ENCODE peak calls at places on chromosomes 16 and 17, in seven cellular contexts. One of them, this sample, is unnamed.

GRCh38 chr17:39675390-39676082 is 7.3 kb downstream of the PNMT start:
- DNase-seq in stimulated activated CD4-positive, alpha-beta T cell treated with anti-CD3 and anti-CD28 coated beads, Interleukin-15, amount 100 ng/mL, for 48 hours: no peak
- DNase-seq in RPMI7951: no peak
- DNase-seq in neuronal stem cell: no peak
- DNase-seq in brain microvascular endothelial cell: no peak
- DNase-seq in mesendoderm: no peak
- DNase-seq in HS-5: no peak
- DNase-seq in this sample: no peak

GRCh38 chr17:2398655-2399571 is 1.9 kb downstream of the MNT start:
- DNase-seq in stimulated activated CD4-positive, alpha-beta T cell treated with anti-CD3 and anti-CD28 coated beads, Interleukin-15, amount 100 ng/mL, for 48 hours: peak; percentile 42
- DNase-seq in RPMI7951: peak; percentile 72
- DNase-seq in neuronal stem cell: peak; percentile 72
- DNase-seq in brain microvascular endothelial cell: peak; percentile 64
- DNase-seq in mesendoderm: peak; percentile 89
- DNase-seq in HS-5: no peak
- DNase-seq in this sample: peak; percentile 47

GRCh38 chr16:89330177-89330856 is 112.8 kb downstream of the ZNF778 start:
- DNase-seq in stimulated activated CD4-positive, alpha-beta T cell treated with anti-CD3 and anti-CD28 coated beads, Interleukin-15, amount 100 ng/mL, for 48 hours: no peak
- DNase-seq in RPMI7951: peak; percentile 59
- DNase-seq in neuronal stem cell: no peak
- DNase-seq in brain microvascular endothelial cell: peak; percentile 63
- DNase-seq in mesendoderm: peak; percentile 70
- DNase-seq in HS-5: no peak
- DNase-seq in this sample: peak; percentile 66

GRCh38 chr17:76893623-76894358 is 25.6 kb downstream of the MGAT5B start:
- DNase-seq in stimulated activated CD4-positive, alpha-beta T cell treated with anti-CD3 and anti-CD28 coated beads, Interleukin-15, amount 100 ng/mL, for 48 hours: no peak
- DNase-seq in RPMI7951: no peak
- DNase-seq in neuronal stem cell: no peak
- DNase-seq in brain microvascular endothelial cell: no peak
- DNase-seq in mesendoderm: no peak
- DNase-seq in HS-5: no peak
- DNase-seq in this sample: no peak

GRCh38 chr17:46125831-46126230 is 67.4 kb downstream of the KANSL1 start:
- DNase-seq in stimulated activated CD4-positive, alpha-beta T cell treated with anti-CD3 and anti-CD28 coated beads, Interleukin-15, amount 100 ng/mL, for 48 hours: no peak
- DNase-seq in RPMI7951: no peak
- DNase-seq in neuronal stem cell: no peak
- DNase-seq in brain microvascular endothelial cell: peak; percentile 36
- DNase-seq in mesendoderm: no peak
- DNase-seq in HS-5: no peak
- DNase-seq in this sample: no peak

GRCh38 chr16:84303023-84303422 is 8.3 kb downstream of the WFDC1 start:
- DNase-seq in stimulated activated CD4-positive, alpha-beta T cell treated with anti-CD3 and anti-CD28 coated beads, Interleukin-15, amount 100 ng/mL, for 48 hours: no peak
- DNase-seq in RPMI7951: peak; percentile 50
- DNase-seq in neuronal stem cell: no peak
- DNase-seq in brain microvascular endothelial cell: no peak
- DNase-seq in mesendoderm: no peak
- DNase-seq in HS-5: no peak
- DNase-seq in this sample: no peak

GRCh38 chr16:79838860-79839259 is 238.3 kb upstream of the MAF start:
- DNase-seq in stimulated activated CD4-positive, alpha-beta T cell treated with anti-CD3 and anti-CD28 coated beads, Interleukin-15, amount 100 ng/mL, for 48 hours: no peak
- DNase-seq in RPMI7951: peak; percentile 24
- DNase-seq in neuronal stem cell: no peak
- DNase-seq in brain microvascular endothelial cell: no peak
- DNase-seq in mesendoderm: no peak
- DNase-seq in HS-5: no peak
- DNase-seq in this sample: no peak

GRCh38 chr17:76094046-76094445 is 9.5 kb downstream of the EXOC7 start:
- DNase-seq in stimulated activated CD4-positive, alpha-beta T cell treated with anti-CD3 and anti-CD28 coated beads, Interleukin-15, amount 100 ng/mL, for 48 hours: no peak
- DNase-seq in RPMI7951: no peak
- DNase-seq in neuronal stem cell: no peak
- DNase-seq in brain microvascular endothelial cell: no peak
- DNase-seq in mesendoderm: no peak
- DNase-seq in HS-5: no peak
- DNase-seq in this sample: no peak

GRCh38 chr16:20916289-20916688 is 15.7 kb downstream of the LYRM1 start:
- DNase-seq in stimulated activated CD4-positive, alpha-beta T cell treated with anti-CD3 and anti-CD28 coated beads, Interleukin-15, amount 100 ng/mL, for 48 hours: no peak
- DNase-seq in RPMI7951: no peak
- DNase-seq in neuronal stem cell: no peak
- DNase-seq in brain microvascular endothelial cell: no peak
- DNase-seq in mesendoderm: no peak
- DNase-seq in HS-5: no peak
- DNase-seq in this sample: no peak

GRCh38 chr17:81733507-81734404 is 21.7 kb downstream of the SLC25A10 start:
- DNase-seq in stimulated activated CD4-positive, alpha-beta T cell treated with anti-CD3 and anti-CD28 coated beads, Interleukin-15, amount 100 ng/mL, for 48 hours: peak; percentile 70
- DNase-seq in RPMI7951: peak; percentile 65
- DNase-seq in neuronal stem cell: peak; percentile 56
- DNase-seq in brain microvascular endothelial cell: peak; percentile 45
- DNase-seq in mesendoderm: peak; percentile 65
- DNase-seq in HS-5: peak; percentile 19
- DNase-seq in this sample: peak; percentile 90

GRCh38 chr16:79599256-79599836 is 1.2 kb downstream of the MAF start:
- DNase-seq in stimulated activated CD4-positive, alpha-beta T cell treated with anti-CD3 and anti-CD28 coated beads, Interleukin-15, amount 100 ng/mL, for 48 hours: no peak
- DNase-seq in RPMI7951: peak; percentile 15
- DNase-seq in neuronal stem cell: no peak
- DNase-seq in brain microvascular endothelial cell: no peak
- DNase-seq in mesendoderm: peak; percentile 42
- DNase-seq in HS-5: no peak
- DNase-seq in this sample: no peak

GRCh38 chr17:59277031-59277430 is 54.4 kb upstream of the YPEL2 start:
- DNase-seq in stimulated activated CD4-positive, alpha-beta T cell treated with anti-CD3 and anti-CD28 coated beads, Interleukin-15, amount 100 ng/mL, for 48 hours: no peak
- DNase-seq in RPMI7951: no peak
- DNase-seq in neuronal stem cell: no peak
- DNase-seq in brain microvascular endothelial cell: no peak
- DNase-seq in mesendoderm: no peak
- DNase-seq in HS-5: no peak
- DNase-seq in this sample: no peak

GRCh38 chr17:36869856-36870617 is 67.2 kb upstream of the LHX1 start:
- DNase-seq in stimulated activated CD4-positive, alpha-beta T cell treated with anti-CD3 and anti-CD28 coated beads, Interleukin-15, amount 100 ng/mL, for 48 hours: no peak
- DNase-seq in RPMI7951: no peak
- DNase-seq in neuronal stem cell: no peak
- DNase-seq in brain microvascular endothelial cell: peak; percentile 20
- DNase-seq in mesendoderm: peak; percentile 86
- DNase-seq in HS-5: no peak
- DNase-seq in this sample: no peak

GRCh38 chr16:88533945-88534641 is 36.1 kb upstream of the ZC3H18 start:
- DNase-seq in stimulated activated CD4-positive, alpha-beta T cell treated with anti-CD3 and anti-CD28 coated beads, Interleukin-15, amount 100 ng/mL, for 48 hours: peak; percentile 78
- DNase-seq in RPMI7951: peak; percentile 60
- DNase-seq in neuronal stem cell: peak; percentile 75
- DNase-seq in brain microvascular endothelial cell: peak; percentile 29
- DNase-seq in mesendoderm: peak; percentile 71
- DNase-seq in HS-5: no peak
- DNase-seq in this sample: peak; percentile 59

GRCh38 chr17:65498831-65499230 is 62.6 kb downstream of the AXIN2 start:
- DNase-seq in stimulated activated CD4-positive, alpha-beta T cell treated with anti-CD3 and anti-CD28 coated beads, Interleukin-15, amount 100 ng/mL, for 48 hours: no peak
- DNase-seq in RPMI7951: peak; percentile 11
- DNase-seq in neuronal stem cell: no peak
- DNase-seq in brain microvascular endothelial cell: no peak
- DNase-seq in mesendoderm: no peak
- DNase-seq in HS-5: no peak
- DNase-seq in this sample: no peak

GRCh38 chr16:27311897-27312303 is 1.9 kb upstream of the IL4R start:
- DNase-seq in stimulated activated CD4-positive, alpha-beta T cell treated with anti-CD3 and anti-CD28 coated beads, Interleukin-15, amount 100 ng/mL, for 48 hours: no peak
- DNase-seq in RPMI7951: no peak
- DNase-seq in neuronal stem cell: no peak
- DNase-seq in brain microvascular endothelial cell: no peak
- DNase-seq in mesendoderm: no peak
- DNase-seq in HS-5: no peak
- DNase-seq in this sample: no peak

GRCh38 chr17:43398724-43399595 is at the start of gene ARL4D:
- DNase-seq in stimulated activated CD4-positive, alpha-beta T cell treated with anti-CD3 and anti-CD28 coated beads, Interleukin-15, amount 100 ng/mL, for 48 hours: peak; percentile 78
- DNase-seq in RPMI7951: peak; percentile 77
- DNase-seq in neuronal stem cell: peak; percentile 86
- DNase-seq in brain microvascular endothelial cell: peak; percentile 64
- DNase-seq in mesendoderm: peak; percentile 89
- DNase-seq in HS-5: no peak
- DNase-seq in this sample: peak; percentile 91

GRCh38 chr16:60107467-60107866 is 1373.4 kb upstream of the GOT2 start:
- DNase-seq in stimulated activated CD4-positive, alpha-beta T cell treated with anti-CD3 and anti-CD28 coated beads, Interleukin-15, amount 100 ng/mL, for 48 hours: no peak
- DNase-seq in RPMI7951: peak; percentile 58
- DNase-seq in neuronal stem cell: no peak
- DNase-seq in brain microvascular endothelial cell: peak; percentile 13
- DNase-seq in mesendoderm: no peak
- DNase-seq in HS-5: peak; percentile 66
- DNase-seq in this sample: no peak